ENCODE peak calls at places on chromosomes 4 and X, in five cellular contexts. C is transverse colon, O is ovary, W is stomach, L is upper lobe of left lung. E is an unnamed sample. For H3K27me3, the result is how much of the 10 kb centered on the place peaks cover.

GRCh38 chrX:109997786-109998452 is 5.0 kb upstream of the TMEM164 start:
- DNase-seq in C (no peak), O (no peak), W (no peak), L (no peak), E (no peak)

GRCh38 chr4:112063260-112063659 is 82.0 kb upstream of the FAM241A start:
- DNase-seq in C (no peak), O (no peak), W (no peak), L (no peak), E (no peak)

GRCh38 chr4:82423245-82424054 is 6.8 kb downstream of the HNRNPDL start:
- DNase-seq in C (no peak), O (no peak), W (no peak), L (no peak), E (no peak)

GRCh38 chr4:26323807-26324206 is 3.0 kb downstream of the RBPJ start:
- DNase-seq in C (no peak), O (no peak), W (no peak), L (no peak), E (no peak)

GRCh38 chr4:172073590-172073989 is 260.4 kb downstream of the GALNTL6 start:
- DNase-seq in C (no peak), O (no peak), W (no peak), L (no peak), E (no peak)

GRCh38 chrX:150566734-150567182 is 1.7 kb upstream of the MTM1 start:
- DNase-seq in C (no peak), O (no peak), W (no peak), L (no peak), E (no peak)

GRCh38 chr4:36338973-36339372 is 57.6 kb downstream of the DTHD1 start:
- DNase-seq in C (no peak), O (no peak), W (no peak), L (no peak), E (no peak)

GRCh38 chr4:186904104-186904503 is 180.4 kb upstream of the FAT1 start:
- DNase-seq in C (no peak), O (no peak), W (no peak), L (no peak), E (no peak)

GRCh38 chr4:116705466-116705865 is 379.9 kb downstream of the TRAM1L1 start:
- DNase-seq in C (no peak), O (no peak), W (no peak), L (peak), E (no peak)

GRCh38 chr4:120718979-120719566 is 203.5 kb downstream of the PRDM5 start:
- DNase-seq in C (peak), O (peak), W (no peak), L (no peak), E (no peak)

GRCh38 chr4:114563536-114564315 is 34.9 kb upstream of the UGT8 start:
- DNase-seq in C (no peak), O (no peak), W (no peak), L (no peak), E (no peak)

GRCh38 chrX:31663172-31663571 is 591.3 kb upstream of the FTHL17 start:
- DNase-seq in C (no peak), O (no peak), W (no peak), L (no peak), E (no peak)

GRCh38 chrX:97308161-97308560 is 424.5 kb downstream of the RPA4 start:
- DNase-seq in C (no peak), O (no peak), W (no peak), L (no peak), E (no peak)

GRCh38 chr4:67809502-67809901 is 55.3 kb upstream of the GNRHR start:
- DNase-seq in C (no peak), O (no peak), W (no peak), L (no peak), E (no peak)

GRCh38 chrX:72018277-72019112 is 107.8 kb downstream of the NHSL2 start:
- DNase-seq in C (peak), O (peak), W (peak), L (peak), E (peak)

GRCh38 chrX:120736989-120737388 is 107.1 kb upstream of the C1GALT1C1 start:
- DNase-seq in C (no peak), O (no peak), W (no peak), L (no peak), E (no peak)

GRCh38 chrX:151985955-151986354 is 11.5 kb upstream of the GABRE start:
- DNase-seq in C (peak), O (no peak), W (no peak), L (no peak), E (no peak)

GRCh38 chr4:185591679-185592141 is 56.4 kb upstream of the PDLIM3 start:
- DNase-seq in C (no peak), O (peak), W (no peak), L (no peak), E (no peak)

GRCh38 chrX:120790118-120790517 is 85.5 kb downstream of the CT47B1 start:
- DNase-seq in C (peak), O (peak), W (peak), L (no peak), E (no peak)

DNA sequence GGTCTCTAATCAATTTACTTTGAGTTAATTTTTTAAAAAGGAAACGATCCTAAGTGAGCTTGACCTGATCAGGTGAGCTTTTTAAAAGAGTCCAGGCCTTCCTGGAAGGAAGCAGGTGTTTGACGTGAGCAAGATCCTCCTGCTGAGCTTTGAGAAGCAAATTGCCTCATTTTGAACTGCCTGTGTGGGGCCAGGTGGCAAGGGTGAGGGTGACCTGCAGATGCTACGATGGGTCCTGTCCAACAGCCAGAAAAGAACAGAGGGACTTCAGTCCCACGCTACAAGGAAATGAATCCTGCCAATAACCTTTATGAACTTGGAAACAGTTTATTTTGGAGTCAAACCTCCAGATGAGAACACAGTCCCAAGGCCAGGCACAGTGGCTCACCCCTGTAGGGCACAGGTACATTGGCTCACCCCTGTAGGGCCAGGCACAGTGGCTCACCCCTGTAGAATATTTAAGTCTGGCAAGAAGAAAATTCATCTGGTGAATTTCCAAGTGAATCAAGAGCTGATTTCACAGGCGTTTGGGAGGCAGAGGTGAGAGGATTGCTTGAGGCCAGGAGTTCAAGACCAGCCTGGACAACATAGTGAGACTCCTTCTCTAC is 58.1 kb downstream of the CASP3 start:
- DNase-seq in C (no peak), O (no peak), W (no peak), L (no peak), E (no peak)
- TF ChIP-seq EP300 in C (no peak), O (no peak), W (no peak), L (no peak), E (no peak)

GRCh38 chrX:49164589-49165360 is 2.2 kb downstream of the MAGIX start:
- DNase-seq in C (no peak), O (no peak), W (no peak), L (no peak), E (no peak)

GRCh38 chrX:49163555-49164419 is 1.2 kb downstream of the MAGIX start:
- DNase-seq in C (peak), O (peak), W (peak), L (peak), E (peak)

GRCh38 chrX:49166914-49167739 is 4.6 kb downstream of the MAGIX start:
- DNase-seq in C (peak), O (peak), W (peak), L (peak), E (peak)

GRCh38 chrX:49167740-49168108 is 4.0 kb upstream of the PLP2 start:
- DNase-seq in C (no peak), O (no peak), W (no peak), L (no peak), E (no peak)

DNA sequence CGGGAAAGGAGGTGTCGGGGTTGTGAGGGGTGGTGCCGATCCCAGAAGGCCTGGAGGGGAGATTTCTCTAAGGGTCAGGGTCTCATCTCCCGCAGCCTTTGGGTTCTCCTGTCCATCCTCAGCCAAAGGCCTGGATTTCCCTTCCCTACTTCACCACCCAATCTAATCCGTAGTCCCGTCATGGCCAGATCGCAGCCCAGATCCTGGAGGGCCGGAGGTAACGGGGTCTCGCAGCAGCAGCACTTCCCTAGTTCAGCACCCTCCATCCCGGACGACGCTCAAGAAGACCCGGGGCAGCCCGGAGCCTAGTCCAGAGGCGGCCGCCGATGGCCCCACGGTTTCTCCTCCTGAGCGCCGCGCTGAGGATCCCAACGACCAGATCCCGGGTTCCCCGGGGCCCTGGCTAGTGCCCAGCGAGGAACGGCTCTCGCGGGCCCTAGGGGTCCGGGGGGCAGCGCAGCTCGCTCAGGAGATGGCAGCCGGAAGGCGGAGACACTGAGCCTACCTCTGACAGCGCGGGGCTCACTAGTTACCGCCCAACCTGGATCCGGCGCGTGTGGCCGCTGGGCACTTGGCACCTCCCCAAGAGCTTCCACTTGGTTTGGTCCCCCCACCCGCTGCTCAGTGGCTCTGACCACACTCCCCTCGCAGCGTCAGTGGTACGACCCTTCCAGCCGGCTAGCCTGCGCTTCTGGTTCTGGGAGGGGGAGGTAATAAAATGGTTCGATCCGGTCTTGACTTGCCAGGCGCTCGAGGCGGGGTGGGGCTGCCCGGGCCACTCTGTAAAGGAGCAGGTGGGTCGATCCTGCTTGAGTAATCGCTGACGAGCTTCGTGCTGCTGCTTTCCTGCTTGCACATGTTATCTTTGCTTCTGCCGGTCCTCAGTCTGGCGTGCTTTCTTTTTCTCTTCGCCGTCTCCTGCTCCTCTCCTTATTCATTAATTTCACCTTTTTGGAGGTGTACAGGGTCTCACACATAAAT is 3.6 kb downstream of the MAGIX start:
- DNase-seq in C (peak), O (peak), W (peak), L (peak), E (peak)
- H3K4me3 ChIP-seq in C (peak), O (peak), W (peak), L (peak), E (peak)

GRCh38 chr4:157558016-157558415 is 337.5 kb downstream of the GRIA2 start:
- DNase-seq in C (no peak), O (no peak), W (no peak), L (no peak), E (no peak)
- H3K27me3 ChIP-seq in C (under half), O (under half), W (under half), L (under half), E (under half)

GRCh38 chrX:14851526-14851925 is 21.3 kb downstream of the FANCB start:
- DNase-seq in C (no peak), O (no peak), W (no peak), L (no peak), E (no peak)
- TF ChIP-seq EP300 in C (no peak), O (no peak), W (no peak), L (no peak), E (no peak)

E was measured in suprapubic skin.